ENCODE peak calls at places on chromosomes 6 and 20, in four cellular contexts. T is sigmoid colon, M is HepG2, E is Panc1. F is an unnamed sample.

GRCh38 chr6:72140795-72141194 is 254.4 kb downstream of the RIMS1 start:
- DNase-seq in T (no peak), M (no peak), E (peak), F (no peak)

GRCh38 chr6:42777126-42777822 is 4.6 kb upstream of the BICRAL start:
- DNase-seq in T (no peak), M (peak), E (no peak), F (no peak)

GRCh38 chr6:117265425-117266266 is at the start of gene VGLL2:
- DNase-seq in T (peak), M (peak), E (no peak), F (peak)

GRCh38 chr20:44448753-44449546 is 26.7 kb upstream of the TTPAL start:
- DNase-seq in T (no peak), M (peak), E (no peak), F (no peak)

GRCh38 chr6:122580731-122581130 is 29.5 kb upstream of the PKIB start:
- DNase-seq in T (no peak), M (peak), E (no peak), F (no peak)

GRCh38 chr6:5398530-5398929 is 137.2 kb downstream of the FARS2 start:
- DNase-seq in T (no peak), M (peak), E (peak), F (no peak)

GRCh38 chr6:106055442-106055975 is 30.6 kb upstream of the PRDM1 start:
- DNase-seq in T (no peak), M (no peak), E (no peak), F (peak)

GRCh38 chr6:125421853-125422252 is 120.1 kb upstream of the HDDC2 start:
- DNase-seq in T (no peak), M (no peak), E (no peak), F (no peak)

GRCh38 chr20:17885544-17885943 is 83.0 kb downstream of the SNX5 start:
- DNase-seq in T (peak), M (no peak), E (no peak), F (no peak)

GRCh38 chr6:131199568-131200272 is 64.5 kb downstream of the AKAP7 start:
- DNase-seq in T (no peak), M (peak), E (peak), F (no peak)

GRCh38 chr20:63136296-63136695 is 79.6 kb downstream of the YTHDF1 start:
- DNase-seq in T (no peak), M (no peak), E (no peak), F (no peak)

DNA sequence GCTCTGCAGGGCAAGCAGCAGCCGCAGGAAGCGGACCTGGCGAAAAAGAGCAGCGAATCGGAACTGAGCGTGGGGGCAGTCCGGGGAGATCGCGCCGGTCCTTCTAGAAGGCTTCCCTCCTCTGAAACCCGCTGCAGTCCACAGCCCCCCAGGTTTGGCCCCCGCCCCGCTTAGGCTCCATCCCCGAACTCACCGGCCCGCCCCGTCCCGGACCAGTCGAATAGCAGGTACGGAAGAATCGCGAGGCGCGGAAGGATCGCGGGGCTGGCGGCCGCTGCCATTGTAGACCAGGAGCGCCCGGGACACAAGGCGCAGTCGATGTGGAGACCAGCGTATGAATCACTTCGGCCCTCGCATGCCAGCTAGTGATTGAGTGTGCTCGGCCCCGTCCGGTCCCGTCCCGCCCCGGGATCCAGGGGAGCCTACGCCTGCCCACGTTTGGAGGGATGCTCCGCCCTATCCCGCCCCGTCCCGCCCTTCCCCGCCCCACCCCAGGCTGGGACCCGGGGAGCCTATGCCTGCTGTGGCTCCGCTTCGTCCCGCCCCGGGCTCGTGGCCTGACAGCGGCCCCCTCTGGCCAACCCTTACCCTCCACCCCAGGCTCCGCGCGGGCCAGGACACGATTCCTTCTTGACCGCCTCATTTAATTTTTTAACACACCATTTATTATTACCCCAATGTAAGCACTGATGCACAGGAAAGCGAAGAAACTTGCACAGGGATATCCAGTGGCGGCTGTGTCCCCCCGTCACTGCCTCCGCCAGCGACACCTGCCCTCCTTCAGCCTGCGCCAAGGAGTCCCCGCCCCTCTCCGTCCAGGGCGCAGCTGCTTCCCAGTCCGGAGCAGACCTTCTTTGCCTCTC is at the start of gene ULBP3:
- DNase-seq in T (peak), M (peak), E (no peak), F (peak)
- TF ChIP-seq POLR2AphosphoS5 in T (peak), M (no peak), E (peak), F (peak)

GRCh38 chr6:158191032-158191431 is 22.9 kb downstream of the GTF2H5 start:
- DNase-seq in T (no peak), M (no peak), E (no peak), F (no peak)
- TF ChIP-seq CTCF in T (no peak), M (no peak), E (no peak), F (no peak)

GRCh38 chr6:10569392-10570127 is 48.4 kb downstream of the GCNT2 start:
- DNase-seq in T (no peak), M (no peak), E (no peak), F (no peak)
- TF ChIP-seq POLR2AphosphoS5 in T (no peak), M (no peak), E (no peak), F (peak)

GRCh38 chr6:138507977-138508675 is 8.8 kb upstream of the NHSL1 start:
- DNase-seq in T (no peak), M (peak), E (no peak), F (no peak)

GRCh38 chr6:138512615-138513014 is 13.3 kb upstream of the NHSL1 start:
- DNase-seq in T (no peak), M (no peak), E (no peak), F (no peak)

GRCh38 chr6:138508676-138508988 is 9.3 kb upstream of the NHSL1 start:
- DNase-seq in T (no peak), M (no peak), E (no peak), F (no peak)

GRCh38 chr6:138504764-138505689 is 5.7 kb upstream of the NHSL1 start:
- DNase-seq in T (no peak), M (no peak), E (no peak), F (no peak)

DNA sequence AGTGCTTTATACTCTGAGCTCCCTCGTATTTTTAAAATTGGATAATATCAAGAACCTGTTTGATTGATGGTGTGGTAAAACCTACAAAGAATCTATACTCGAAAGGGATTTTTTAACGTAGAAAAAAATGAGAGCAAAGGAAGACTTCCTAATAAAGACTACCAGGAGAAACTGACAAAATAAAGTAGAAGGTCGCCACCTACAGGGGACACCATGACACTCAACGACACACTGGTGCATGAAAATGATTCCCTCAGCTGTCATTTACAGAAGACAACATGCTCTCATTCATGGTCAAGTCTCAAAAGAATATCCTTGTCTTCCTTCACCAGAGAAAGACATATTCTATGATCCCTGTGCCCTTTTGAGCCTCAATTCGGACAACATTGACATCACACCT is 10.1 kb upstream of the NHSL1 start:
- DNase-seq in T (peak), M (peak), E (peak), F (no peak)
- TF ChIP-seq CTCF in T (peak), M (peak), E (peak), F (peak)

DNA sequence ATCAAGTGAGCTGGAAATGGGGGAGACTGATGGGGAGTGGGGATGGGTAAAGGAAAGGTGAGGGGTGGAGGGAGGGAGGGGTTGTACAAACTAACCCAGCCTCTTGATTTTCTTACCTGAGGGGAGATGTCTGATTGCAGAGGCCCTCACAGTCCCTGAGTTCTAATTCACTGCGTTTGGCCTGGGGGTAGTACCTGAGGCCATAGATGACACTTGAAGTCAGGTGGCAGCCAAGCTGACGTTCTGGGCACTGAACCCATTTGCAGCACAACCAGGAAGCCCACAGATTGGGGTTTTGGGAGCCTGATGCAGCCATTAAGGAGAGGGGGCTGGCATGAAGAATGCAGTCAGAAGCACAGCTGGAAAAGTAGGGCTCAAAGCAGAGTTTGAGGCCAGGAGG is 153.8 kb upstream of the DTNBP1 start:
- DNase-seq in T (no peak), M (no peak), E (no peak), F (no peak)
- TF ChIP-seq POLR2AphosphoS5 in T (no peak), M (no peak), E (no peak), F (no peak)

DNA sequence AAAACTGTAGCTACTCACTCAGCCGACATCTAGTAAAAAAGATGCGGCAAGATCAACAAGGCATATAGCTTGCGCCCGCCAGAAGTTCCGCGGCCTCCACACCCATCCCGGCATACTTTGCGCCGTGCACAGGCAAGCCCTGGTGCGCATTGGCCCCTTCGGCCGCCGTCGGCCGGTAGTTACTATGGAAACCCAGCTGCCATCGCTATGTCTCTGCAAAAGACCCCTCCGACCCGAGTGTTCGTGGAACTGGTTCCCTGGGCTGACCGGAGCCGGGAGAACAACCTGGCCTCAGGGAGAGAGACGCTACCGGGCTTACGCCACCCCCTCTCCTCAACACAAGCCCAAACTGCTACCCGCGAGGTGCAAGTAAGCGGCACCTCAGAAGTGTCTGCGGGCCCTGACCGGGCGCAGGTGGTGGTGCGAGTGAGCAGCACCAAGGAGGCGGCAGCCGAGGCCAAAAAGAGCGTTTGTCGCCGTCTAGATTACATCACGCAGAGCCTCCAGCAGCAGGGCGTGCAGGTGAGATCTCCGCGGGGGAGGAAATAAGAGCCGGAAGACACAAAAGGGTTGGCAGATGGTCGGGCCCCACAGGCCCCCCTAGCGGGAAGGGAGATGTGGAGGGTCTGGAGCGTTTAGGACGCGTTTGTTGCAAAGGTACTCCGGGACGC is at the start of gene IRAK1BP1:
- DNase-seq in T (peak), M (peak), E (peak), F (peak)
- TF ChIP-seq CTCF in T (no peak), M (peak), E (peak), F (no peak)

GRCh38 chr20:23350855-23351838 is 556 bp downstream of the NXT1 start:
- DNase-seq in T (peak), M (peak), E (no peak), F (no peak)
- TF ChIP-seq POLR2AphosphoS5 in T (peak), M (peak), E (no peak), F (no peak)

GRCh38 chr6:146890644-146891434 is 292.1 kb downstream of the ADGB start:
- DNase-seq in T (no peak), M (no peak), E (no peak), F (no peak)
- TF ChIP-seq CTCF in T (no peak), M (no peak), E (peak), F (no peak)

GRCh38 chr6:32190054-32190945 is at the start of gene PBX2:
- DNase-seq in T (peak), M (peak), E (no peak), F (peak)
- TF ChIP-seq POLR2AphosphoS5 in T (peak), M (peak), E (peak), F (peak)

GRCh38 chr20:52003976-52004375 is 187.6 kb downstream of the ZFP64 start:
- DNase-seq in T (no peak), M (no peak), E (no peak), F (no peak)

GRCh38 chr20:52003415-52003814 is 188.2 kb downstream of the ZFP64 start:
- DNase-seq in T (no peak), M (no peak), E (no peak), F (no peak)

GRCh38 chr20:52004720-52005119 is 186.9 kb downstream of the ZFP64 start:
- DNase-seq in T (no peak), M (no peak), E (no peak), F (no peak)

GRCh38 chr20:52001999-52002666 is 189.4 kb downstream of the ZFP64 start:
- DNase-seq in T (no peak), M (peak), E (no peak), F (no peak)
- TF ChIP-seq CTCF in T (no peak), M (peak), E (no peak), F (no peak)